ENCODE peak calls at places on chromosomes 16 and 17, in nine cellular contexts. One of them, this sample, is unnamed.

GRCh38 chr17:40020146-40020545 is 4.9 kb downstream of the CSF3 start:
- DNase-seq in IMR-90: no peak
- DNase-seq in anterior cingulate cortex: no peak
- DNase-seq in activated naive CD4-positive, alpha-beta T cell treated with anti-CD3 and anti-CD28 coated beads, Interleukin-2, amount 50 U/mL, for 16 hours: no peak
- DNase-seq in ovary: no peak
- DNase-seq in activated CD4-positive, alpha-beta T cell treated with anti-CD3 and anti-CD28 coated beads, Interleukin-2, amount 50 U/mL, for 1 hour: no peak
- DNase-seq in Ammon's horn: no peak
- DNase-seq in T47D: no peak
- DNase-seq in cardiac muscle cell: no peak
- DNase-seq in this sample: no peak

GRCh38 chr17:32518856-32519768 is 32.3 kb downstream of the CDK5R1 start:
- DNase-seq in IMR-90: no peak
- DNase-seq in anterior cingulate cortex: peak; percentile 70
- DNase-seq in activated naive CD4-positive, alpha-beta T cell treated with anti-CD3 and anti-CD28 coated beads, Interleukin-2, amount 50 U/mL, for 16 hours: peak; percentile 49
- DNase-seq in ovary: peak; percentile 47
- DNase-seq in activated CD4-positive, alpha-beta T cell treated with anti-CD3 and anti-CD28 coated beads, Interleukin-2, amount 50 U/mL, for 1 hour: peak; percentile 79
- DNase-seq in Ammon's horn: peak; percentile 47
- DNase-seq in T47D: peak; percentile 72
- DNase-seq in cardiac muscle cell: peak; percentile 80
- DNase-seq in this sample: no peak

GRCh38 chr17:67629963-67630320 is 87.8 kb upstream of the NOL11 start:
- DNase-seq in IMR-90: peak; percentile 75
- DNase-seq in anterior cingulate cortex: no peak
- DNase-seq in activated naive CD4-positive, alpha-beta T cell treated with anti-CD3 and anti-CD28 coated beads, Interleukin-2, amount 50 U/mL, for 16 hours: no peak
- DNase-seq in ovary: no peak
- DNase-seq in activated CD4-positive, alpha-beta T cell treated with anti-CD3 and anti-CD28 coated beads, Interleukin-2, amount 50 U/mL, for 1 hour: no peak
- DNase-seq in Ammon's horn: no peak
- DNase-seq in T47D: peak; percentile 55
- DNase-seq in cardiac muscle cell: peak; percentile 15
- DNase-seq in this sample: no peak

GRCh38 chr16:82364690-82365089 is 194.7 kb upstream of the MPHOSPH6 start:
- DNase-seq in IMR-90: no peak
- DNase-seq in anterior cingulate cortex: no peak
- DNase-seq in activated naive CD4-positive, alpha-beta T cell treated with anti-CD3 and anti-CD28 coated beads, Interleukin-2, amount 50 U/mL, for 16 hours: no peak
- DNase-seq in ovary: no peak
- DNase-seq in activated CD4-positive, alpha-beta T cell treated with anti-CD3 and anti-CD28 coated beads, Interleukin-2, amount 50 U/mL, for 1 hour: no peak
- DNase-seq in Ammon's horn: no peak
- DNase-seq in T47D: no peak
- DNase-seq in cardiac muscle cell: no peak
- DNase-seq in this sample: no peak

GRCh38 chr16:84356176-84356575 is 12.2 kb upstream of the ATP2C2 start:
- DNase-seq in IMR-90: no peak
- DNase-seq in anterior cingulate cortex: no peak
- DNase-seq in activated naive CD4-positive, alpha-beta T cell treated with anti-CD3 and anti-CD28 coated beads, Interleukin-2, amount 50 U/mL, for 16 hours: no peak
- DNase-seq in ovary: no peak
- DNase-seq in activated CD4-positive, alpha-beta T cell treated with anti-CD3 and anti-CD28 coated beads, Interleukin-2, amount 50 U/mL, for 1 hour: no peak
- DNase-seq in Ammon's horn: no peak
- DNase-seq in T47D: no peak
- DNase-seq in cardiac muscle cell: no peak
- DNase-seq in this sample: no peak

GRCh38 chr17:17028059-17028877 is 14.0 kb upstream of the MPRIP start:
- DNase-seq in IMR-90: peak; percentile 35
- DNase-seq in anterior cingulate cortex: no peak
- DNase-seq in activated naive CD4-positive, alpha-beta T cell treated with anti-CD3 and anti-CD28 coated beads, Interleukin-2, amount 50 U/mL, for 16 hours: no peak
- DNase-seq in ovary: no peak
- DNase-seq in activated CD4-positive, alpha-beta T cell treated with anti-CD3 and anti-CD28 coated beads, Interleukin-2, amount 50 U/mL, for 1 hour: no peak
- DNase-seq in Ammon's horn: no peak
- DNase-seq in T47D: peak; percentile 66
- DNase-seq in cardiac muscle cell: no peak
- DNase-seq in this sample: no peak

GRCh38 chr17:38967290-38967738 is at the start of gene FBXO47:
- DNase-seq in IMR-90: peak; percentile 38
- DNase-seq in anterior cingulate cortex: peak; percentile 67
- DNase-seq in activated naive CD4-positive, alpha-beta T cell treated with anti-CD3 and anti-CD28 coated beads, Interleukin-2, amount 50 U/mL, for 16 hours: peak; percentile 85
- DNase-seq in ovary: peak; percentile 89
- DNase-seq in activated CD4-positive, alpha-beta T cell treated with anti-CD3 and anti-CD28 coated beads, Interleukin-2, amount 50 U/mL, for 1 hour: peak; percentile 76
- DNase-seq in Ammon's horn: peak; percentile 89
- DNase-seq in T47D: peak; percentile 58
- DNase-seq in cardiac muscle cell: peak; percentile 64
- DNase-seq in this sample: no peak

GRCh38 chr17:14790518-14790917 is 474.6 kb downstream of the PMP22 start:
- DNase-seq in IMR-90: peak; percentile 55
- DNase-seq in anterior cingulate cortex: no peak
- DNase-seq in activated naive CD4-positive, alpha-beta T cell treated with anti-CD3 and anti-CD28 coated beads, Interleukin-2, amount 50 U/mL, for 16 hours: no peak
- DNase-seq in ovary: no peak
- DNase-seq in activated CD4-positive, alpha-beta T cell treated with anti-CD3 and anti-CD28 coated beads, Interleukin-2, amount 50 U/mL, for 1 hour: no peak
- DNase-seq in Ammon's horn: no peak
- DNase-seq in T47D: no peak
- DNase-seq in cardiac muscle cell: peak; percentile 21
- DNase-seq in this sample: no peak

GRCh38 chr16:56679813-56680212 is 2.5 kb upstream of the MT1X start:
- DNase-seq in IMR-90: no peak
- DNase-seq in anterior cingulate cortex: no peak
- DNase-seq in activated naive CD4-positive, alpha-beta T cell treated with anti-CD3 and anti-CD28 coated beads, Interleukin-2, amount 50 U/mL, for 16 hours: no peak
- DNase-seq in ovary: no peak
- DNase-seq in activated CD4-positive, alpha-beta T cell treated with anti-CD3 and anti-CD28 coated beads, Interleukin-2, amount 50 U/mL, for 1 hour: no peak
- DNase-seq in Ammon's horn: no peak
- DNase-seq in T47D: no peak
- DNase-seq in cardiac muscle cell: no peak
- DNase-seq in this sample: no peak

GRCh38 chr17:4229627-4230026 is 34.2 kb downstream of the ANKFY1 start:
- DNase-seq in IMR-90: peak; percentile 65
- DNase-seq in anterior cingulate cortex: no peak
- DNase-seq in activated naive CD4-positive, alpha-beta T cell treated with anti-CD3 and anti-CD28 coated beads, Interleukin-2, amount 50 U/mL, for 16 hours: no peak
- DNase-seq in ovary: peak; percentile 64
- DNase-seq in activated CD4-positive, alpha-beta T cell treated with anti-CD3 and anti-CD28 coated beads, Interleukin-2, amount 50 U/mL, for 1 hour: no peak
- DNase-seq in Ammon's horn: peak; percentile 18
- DNase-seq in T47D: no peak
- DNase-seq in cardiac muscle cell: peak; percentile 18
- DNase-seq in this sample: no peak

GRCh38 chr17:40340880-40341807 is 23.4 kb downstream of the GJD3 start:
- DNase-seq in IMR-90: peak; percentile 73
- DNase-seq in anterior cingulate cortex: peak; percentile 61
- DNase-seq in activated naive CD4-positive, alpha-beta T cell treated with anti-CD3 and anti-CD28 coated beads, Interleukin-2, amount 50 U/mL, for 16 hours: peak; percentile 78
- DNase-seq in ovary: peak; percentile 87
- DNase-seq in activated CD4-positive, alpha-beta T cell treated with anti-CD3 and anti-CD28 coated beads, Interleukin-2, amount 50 U/mL, for 1 hour: peak; percentile 91
- DNase-seq in Ammon's horn: peak; percentile 71
- DNase-seq in T47D: no peak
- DNase-seq in cardiac muscle cell: peak; percentile 79
- DNase-seq in this sample: peak; percentile 63

GRCh38 chr17:40290629-40291296 is 3.1 kb downstream of the CDC6 start:
- DNase-seq in IMR-90: peak; percentile 97
- DNase-seq in anterior cingulate cortex: no peak
- DNase-seq in activated naive CD4-positive, alpha-beta T cell treated with anti-CD3 and anti-CD28 coated beads, Interleukin-2, amount 50 U/mL, for 16 hours: peak; percentile 35
- DNase-seq in ovary: no peak
- DNase-seq in activated CD4-positive, alpha-beta T cell treated with anti-CD3 and anti-CD28 coated beads, Interleukin-2, amount 50 U/mL, for 1 hour: no peak
- DNase-seq in Ammon's horn: peak; percentile 84
- DNase-seq in T47D: no peak
- DNase-seq in cardiac muscle cell: peak; percentile 72
- DNase-seq in this sample: peak; percentile 41